ENCODE peak calls at places on chromosomes 16 and 17, in eight cellular contexts. One of them, this sample, is unnamed.

GRCh38 chr16:14628806-14629611 is 1.1 kb downstream of the PARN start:
- DNase-seq in RPMI8226: peak
- DNase-seq in NCI-H460: no peak
- DNase-seq in T follicular helper cell: no peak
- DNase-seq in Calu3: no peak
- DNase-seq in HFFc6: no peak
- DNase-seq in GM20000: no peak
- DNase-seq in AG10803: no peak
- DNase-seq in this sample: no peak

GRCh38 chr16:49497466-49497865 is 123.9 kb downstream of the C16orf78 start:
- DNase-seq in NCI-H460: no peak
- DNase-seq in Calu3: no peak
- DNase-seq in T follicular helper cell: no peak
- DNase-seq in HFFc6: no peak
- DNase-seq in GM20000: no peak
- DNase-seq in AG10803: no peak
- DNase-seq in RPMI8226: no peak
- DNase-seq in this sample: no peak

GRCh38 chr17:18254888-18255649 is 3.5 kb downstream of the FLII start:
- DNase-seq in GM20000: no peak
- DNase-seq in Calu3: no peak
- DNase-seq in NCI-H460: no peak
- DNase-seq in T follicular helper cell: no peak
- DNase-seq in AG10803: no peak
- DNase-seq in RPMI8226: no peak
- DNase-seq in HFFc6: no peak
- DNase-seq in this sample: no peak

GRCh38 chr16:77993111-77993571 is 29.2 kb upstream of the CLEC3A start:
- DNase-seq in Calu3: no peak
- DNase-seq in AG10803: peak
- DNase-seq in RPMI8226: no peak
- DNase-seq in T follicular helper cell: no peak
- DNase-seq in HFFc6: no peak
- DNase-seq in GM20000: no peak
- DNase-seq in NCI-H460: no peak
- DNase-seq in this sample: no peak

GRCh38 chr17:4947010-4947410 is 1.3 kb downstream of the PFN1 start:
- DNase-seq in NCI-H460: no peak
- DNase-seq in T follicular helper cell: no peak
- DNase-seq in HFFc6: no peak
- DNase-seq in AG10803: no peak
- DNase-seq in Calu3: no peak
- DNase-seq in RPMI8226: no peak
- DNase-seq in GM20000: no peak
- DNase-seq in this sample: no peak

GRCh38 chr17:45784583-45785372 is 658 bp downstream of the CRHR1 start:
- DNase-seq in HFFc6: no peak
- DNase-seq in Calu3: peak
- DNase-seq in RPMI8226: peak
- DNase-seq in NCI-H460: no peak
- DNase-seq in GM20000: peak
- DNase-seq in AG10803: no peak
- DNase-seq in T follicular helper cell: no peak
- DNase-seq in this sample: peak

GRCh38 chr17:59761385-59762021 is 54.0 kb downstream of the VMP1 start:
- DNase-seq in RPMI8226: no peak
- DNase-seq in AG10803: peak
- DNase-seq in HFFc6: peak
- DNase-seq in T follicular helper cell: no peak
- DNase-seq in NCI-H460: no peak
- DNase-seq in GM20000: no peak
- DNase-seq in Calu3: no peak
- DNase-seq in this sample: no peak

GRCh38 chr17:48601528-48602430 is 3.0 kb downstream of the HOXB6 start:
- DNase-seq in T follicular helper cell: no peak
- DNase-seq in GM20000: no peak
- DNase-seq in NCI-H460: no peak
- DNase-seq in AG10803: no peak
- DNase-seq in HFFc6: no peak
- DNase-seq in Calu3: peak
- DNase-seq in RPMI8226: no peak
- DNase-seq in this sample: no peak

GRCh38 chr17:82305727-82306300 is 11.6 kb downstream of the CD7 start:
- DNase-seq in RPMI8226: no peak
- DNase-seq in NCI-H460: no peak
- DNase-seq in HFFc6: no peak
- DNase-seq in T follicular helper cell: no peak
- DNase-seq in AG10803: peak
- DNase-seq in Calu3: no peak
- DNase-seq in GM20000: no peak
- DNase-seq in this sample: no peak

GRCh38 chr17:44807817-44808155 is 22.3 kb downstream of the GJC1 start:
- DNase-seq in AG10803: peak
- DNase-seq in HFFc6: no peak
- DNase-seq in NCI-H460: no peak
- DNase-seq in T follicular helper cell: no peak
- DNase-seq in Calu3: no peak
- DNase-seq in RPMI8226: no peak
- DNase-seq in GM20000: peak
- DNase-seq in this sample: no peak

GRCh38 chr16:67540756-67541155 is 12.1 kb downstream of the RIPOR1 start:
- DNase-seq in RPMI8226: no peak
- DNase-seq in AG10803: no peak
- DNase-seq in NCI-H460: no peak
- DNase-seq in T follicular helper cell: no peak
- DNase-seq in HFFc6: no peak
- DNase-seq in GM20000: no peak
- DNase-seq in Calu3: no peak
- DNase-seq in this sample: no peak

GRCh38 chr16:10736926-10737625 is 6.6 kb upstream of the NUBP1 start:
- DNase-seq in RPMI8226: peak
- DNase-seq in NCI-H460: peak
- DNase-seq in Calu3: peak
- DNase-seq in AG10803: peak
- DNase-seq in GM20000: peak
- DNase-seq in HFFc6: peak
- DNase-seq in T follicular helper cell: peak
- DNase-seq in this sample: peak

GRCh38 chr16:3577302-3577752 is at the start of gene NLRC3:
- DNase-seq in GM20000: peak
- DNase-seq in Calu3: no peak
- DNase-seq in HFFc6: no peak
- DNase-seq in NCI-H460: no peak
- DNase-seq in RPMI8226: no peak
- DNase-seq in AG10803: no peak
- DNase-seq in T follicular helper cell: peak
- DNase-seq in this sample: peak

GRCh38 chr16:24858219-24859041 is 12.7 kb downstream of the SLC5A11 start:
- DNase-seq in NCI-H460: peak
- DNase-seq in HFFc6: peak
- DNase-seq in GM20000: peak
- DNase-seq in T follicular helper cell: peak
- DNase-seq in Calu3: peak
- DNase-seq in AG10803: peak
- DNase-seq in RPMI8226: peak
- DNase-seq in this sample: peak

GRCh38 chr16:30721606-30722005 is 22.6 kb downstream of the SRCAP start:
- DNase-seq in AG10803: peak
- DNase-seq in HFFc6: no peak
- DNase-seq in Calu3: no peak
- DNase-seq in T follicular helper cell: no peak
- DNase-seq in GM20000: no peak
- DNase-seq in NCI-H460: no peak
- DNase-seq in RPMI8226: no peak
- DNase-seq in this sample: no peak

GRCh38 chr17:75755990-75756389 is 9.0 kb downstream of the GALK1 start:
- DNase-seq in Calu3: no peak
- DNase-seq in HFFc6: no peak
- DNase-seq in AG10803: no peak
- DNase-seq in NCI-H460: no peak
- DNase-seq in T follicular helper cell: no peak
- DNase-seq in RPMI8226: no peak
- DNase-seq in GM20000: no peak
- DNase-seq in this sample: no peak

GRCh38 chr16:4111748-4112696 is 4.2 kb downstream of the ADCY9 start:
- DNase-seq in Calu3: no peak
- DNase-seq in NCI-H460: no peak
- DNase-seq in T follicular helper cell: no peak
- DNase-seq in RPMI8226: no peak
- DNase-seq in AG10803: peak
- DNase-seq in HFFc6: peak
- DNase-seq in GM20000: no peak
- DNase-seq in this sample: no peak

GRCh38 chr17:2213291-2213960 is 90.2 kb downstream of the SMG6 start:
- DNase-seq in HFFc6: peak
- DNase-seq in Calu3: no peak
- DNase-seq in T follicular helper cell: no peak
- DNase-seq in AG10803: peak
- DNase-seq in RPMI8226: no peak
- DNase-seq in NCI-H460: no peak
- DNase-seq in GM20000: no peak
- DNase-seq in this sample: no peak

GRCh38 chr16:84228321-84228838 is 11.4 kb downstream of the KCNG4 start:
- DNase-seq in HFFc6: peak
- DNase-seq in Calu3: peak
- DNase-seq in GM20000: no peak
- DNase-seq in T follicular helper cell: no peak
- DNase-seq in RPMI8226: peak
- DNase-seq in NCI-H460: peak
- DNase-seq in AG10803: peak
- DNase-seq in this sample: no peak

GRCh38 chr17:1331708-1332107 is 52.2 kb downstream of the TRARG1 start:
- DNase-seq in HFFc6: no peak
- DNase-seq in RPMI8226: no peak
- DNase-seq in NCI-H460: no peak
- DNase-seq in Calu3: no peak
- DNase-seq in T follicular helper cell: no peak
- DNase-seq in AG10803: no peak
- DNase-seq in GM20000: no peak
- DNase-seq in this sample: no peak

GRCh38 chr17:21376835-21377690 is 906 bp downstream of the KCNJ12 start:
- DNase-seq in HFFc6: no peak
- DNase-seq in NCI-H460: peak
- DNase-seq in T follicular helper cell: no peak
- DNase-seq in AG10803: peak
- DNase-seq in Calu3: peak
- DNase-seq in RPMI8226: peak
- DNase-seq in GM20000: no peak
- DNase-seq in this sample: no peak

GRCh38 chr17:32515677-32516383 is 29.0 kb downstream of the CDK5R1 start:
- DNase-seq in AG10803: no peak
- DNase-seq in RPMI8226: no peak
- DNase-seq in NCI-H460: no peak
- DNase-seq in GM20000: peak
- DNase-seq in HFFc6: no peak
- DNase-seq in T follicular helper cell: no peak
- DNase-seq in Calu3: no peak
- DNase-seq in this sample: no peak

GRCh38 chr17:29190808-29191207 is 10.6 kb upstream of the MYO18A start:
- DNase-seq in NCI-H460: no peak
- DNase-seq in GM20000: no peak
- DNase-seq in RPMI8226: no peak
- DNase-seq in Calu3: no peak
- DNase-seq in T follicular helper cell: no peak
- DNase-seq in AG10803: no peak
- DNase-seq in HFFc6: no peak
- DNase-seq in this sample: no peak

GRCh38 chr17:10435096-10435495 is 13.3 kb upstream of the MYH8 start:
- DNase-seq in T follicular helper cell: no peak
- DNase-seq in HFFc6: no peak
- DNase-seq in Calu3: no peak
- DNase-seq in AG10803: no peak
- DNase-seq in NCI-H460: no peak
- DNase-seq in RPMI8226: no peak
- DNase-seq in GM20000: no peak
- DNase-seq in this sample: no peak

GRCh38 chr17:64326420-64327054 is 63.5 kb upstream of the TEX2 start:
- DNase-seq in RPMI8226: no peak
- DNase-seq in T follicular helper cell: no peak
- DNase-seq in HFFc6: no peak
- DNase-seq in AG10803: peak
- DNase-seq in GM20000: no peak
- DNase-seq in NCI-H460: peak
- DNase-seq in Calu3: peak
- DNase-seq in this sample: no peak